ENCODE peak calls at places on chromosomes 7 and 10, in six cellular contexts. X, M, U, G, E and Q are unnamed samples.

GRCh38 chr10:130127612-130128607 is 8.3 kb upstream of the GLRX3 start:
- DNase-seq in E (peak), G (peak), M (peak), X (peak), U (peak), Q (peak)

GRCh38 chr10:97406064-97406463 is 4.9 kb upstream of the RRP12 start:
- DNase-seq in U (no peak), G (no peak), X (no peak), E (no peak), M (no peak), Q (no peak)

GRCh38 chr10:13945760-13946460 is 359.1 kb downstream of the PRPF18 start:
- DNase-seq in X (peak), G (no peak), M (no peak), E (no peak), U (no peak), Q (peak)

GRCh38 chr10:85280014-85280413 is 951.6 kb downstream of the CCSER2 start:
- DNase-seq in E (no peak), X (no peak), G (no peak), M (no peak), U (no peak), Q (no peak)

GRCh38 chr10:28986856-28987255 is 302.0 kb upstream of the LYZL1 start:
- DNase-seq in M (no peak), U (no peak), X (no peak), G (no peak), E (no peak), Q (no peak)

GRCh38 chr7:126856691-126857291 is 395.9 kb downstream of the GRM8 start:
- DNase-seq in U (no peak), E (peak), X (no peak), M (peak), G (peak), Q (no peak)

GRCh38 chr10:75770634-75771081 is 339.2 kb downstream of the LRMDA start:
- DNase-seq in E (no peak), M (peak), X (no peak), G (no peak), U (no peak), Q (no peak)

GRCh38 chr7:29464693-29465092 is 98.9 kb upstream of the PRR15 start:
- DNase-seq in X (no peak), G (no peak), E (no peak), U (no peak), M (no peak), Q (no peak)

GRCh38 chr10:4677296-4678021 is 148.5 kb upstream of the AKR1E2 start:
- DNase-seq in M (peak), U (no peak), E (peak), G (no peak), X (peak), Q (peak)

GRCh38 chr10:7218974-7219373 is 191.9 kb downstream of the SFMBT2 start:
- DNase-seq in M (peak), X (peak), G (no peak), E (no peak), U (no peak), Q (peak)

GRCh38 chr10:43308986-43309385 is 42.1 kb upstream of the RASGEF1A start:
- DNase-seq in X (no peak), G (no peak), M (peak), U (no peak), E (no peak), Q (no peak)

GRCh38 chr10:45378866-45379265 is 4.8 kb downstream of the ALOX5 start:
- DNase-seq in U (no peak), E (no peak), X (no peak), G (no peak), M (no peak), Q (no peak)

GRCh38 chr7:80078159-80078731 is 56.4 kb upstream of the GNAI1 start:
- DNase-seq in M (peak), U (no peak), E (peak), X (peak), G (no peak), Q (peak)

GRCh38 chr10:80536361-80536835 is 1.3 kb upstream of the SH2D4B start:
- DNase-seq in E (no peak), U (no peak), G (no peak), X (no peak), M (no peak), Q (no peak)

GRCh38 chr7:29424295-29424983 is 139.2 kb upstream of the PRR15 start:
- DNase-seq in E (no peak), U (no peak), M (no peak), X (no peak), G (peak), Q (no peak)

GRCh38 chr7:141731476-141732149 is 6.5 kb upstream of the SSBP1 start:
- DNase-seq in E (no peak), X (no peak), M (no peak), U (no peak), G (no peak), Q (no peak)

GRCh38 chr7:155170331-155170730 is 100.2 kb downstream of the HTR5A start:
- DNase-seq in X (no peak), U (no peak), M (no peak), G (no peak), E (no peak), Q (no peak)

GRCh38 chr10:28627102-28627501 is 50.2 kb upstream of the BAMBI start:
- DNase-seq in U (no peak), E (no peak), G (no peak), X (no peak), M (no peak), Q (peak)

GRCh38 chr10:45253183-45253914 is 62.1 kb downstream of the OR13A1 start:
- DNase-seq in G (peak), X (no peak), M (no peak), E (no peak), U (no peak), Q (no peak)

GRCh38 chr7:140017034-140017433 is 45.7 kb downstream of the PARP12 start:
- DNase-seq in E (no peak), X (no peak), M (no peak), G (no peak), U (no peak), Q (no peak)

GRCh38 chr7:2527505-2528464 is 8.2 kb downstream of the LFNG start:
- DNase-seq in M (peak), E (peak), G (no peak), X (peak), U (no peak), Q (peak)

GRCh38 chr7:143130541-143130940 is 1.3 kb upstream of the PIP start:
- DNase-seq in G (no peak), X (no peak), E (no peak), U (no peak), M (no peak), Q (no peak)

GRCh38 chr7:26645126-26645525 is 219.3 kb downstream of the SKAP2 start:
- DNase-seq in E (no peak), U (no peak), M (no peak), X (no peak), G (no peak), Q (no peak)

GRCh38 chr10:117550042-117550441 is 7.5 kb downstream of the EMX2 start:
- DNase-seq in G (no peak), X (no peak), M (no peak), U (no peak), E (no peak), Q (no peak)

GRCh38 chr10:117552759-117553158 is 10.2 kb downstream of the EMX2 start:
- DNase-seq in U (no peak), M (peak), E (no peak), G (no peak), X (no peak), Q (no peak)

GRCh38 chr10:117550599-117551321 is 8.2 kb downstream of the EMX2 start:
- DNase-seq in E (no peak), M (no peak), X (no peak), U (no peak), G (no peak), Q (no peak)

GRCh38 chr10:117552156-117552620 is 9.6 kb downstream of the EMX2 start:
- DNase-seq in E (no peak), U (no peak), M (peak), X (no peak), G (no peak), Q (no peak)

DNA sequence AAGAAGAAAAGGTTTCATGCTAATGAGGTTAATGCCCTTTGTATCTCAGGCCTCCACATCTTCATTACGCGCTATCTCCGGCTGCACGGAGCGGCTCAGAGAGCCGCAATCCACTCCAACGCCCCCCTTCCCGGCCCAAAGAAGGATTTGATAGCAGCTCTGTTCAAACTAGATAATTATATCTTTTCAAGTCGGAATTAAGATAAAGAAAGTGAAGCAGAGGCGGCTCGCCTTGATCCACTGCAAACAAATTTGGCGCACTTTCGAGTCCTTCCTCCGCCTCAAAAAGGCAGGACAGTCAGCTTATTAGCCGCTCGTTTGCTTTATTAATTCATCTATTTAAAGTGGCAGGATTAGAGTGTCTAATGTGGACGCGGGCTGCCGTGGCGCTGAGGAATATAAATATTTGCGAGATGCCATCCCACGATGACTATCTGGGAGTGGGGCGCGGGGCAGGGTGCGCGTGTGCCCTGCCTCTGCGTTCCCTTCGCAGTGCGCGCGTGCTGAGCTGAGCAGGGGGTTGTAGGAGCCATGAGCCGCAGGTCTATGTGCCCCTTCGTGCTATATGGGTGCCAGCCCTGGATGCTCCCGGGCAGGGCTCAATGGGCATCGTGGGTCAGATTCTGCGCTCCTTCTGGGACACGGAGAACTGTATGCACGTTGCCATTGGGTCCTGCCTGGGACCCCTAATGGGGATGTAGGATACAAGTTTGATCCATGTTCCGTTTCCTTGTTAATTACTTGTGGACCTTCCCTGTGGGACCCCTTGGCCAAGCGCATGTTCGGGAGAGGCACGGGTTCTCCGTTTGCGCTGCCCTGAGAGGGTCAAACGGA is 9.0 kb downstream of the EMX2 start:
- DNase-seq in X (no peak), G (no peak), M (no peak), U (no peak), E (no peak), Q (no peak)
- H3K4me3 ChIP-seq in X (no peak), G (no peak), M (peak), U (no peak), E (no peak), Q (peak)

GRCh38 chr7:123154231-123154860 is 45.4 kb downstream of the SLC13A1 start:
- DNase-seq in E (peak), G (peak), X (peak), M (peak), U (peak), Q (peak)
- H2AFZ ChIP-seq in E (no peak), G (no peak), X (no peak), M (no peak), U (no peak), Q (no peak)

GRCh38 chr10:104260775-104261115 is 6.1 kb downstream of the GSTO1 start:
- DNase-seq in U (no peak), G (peak), X (peak), E (peak), M (peak), Q (peak)
- H3K4me3 ChIP-seq in U (no peak), G (no peak), X (no peak), E (no peak), M (peak), Q (peak)

GRCh38 chr7:49333180-49333881 is 409.0 kb downstream of the CDC14C start:
- DNase-seq in E (no peak), M (no peak), U (no peak), X (no peak), G (no peak), Q (no peak)
- H2AFZ ChIP-seq in E (no peak), M (no peak), U (no peak), X (no peak), G (no peak), Q (no peak)

GRCh38 chr10:124649209-124649608 is 95.0 kb downstream of the FAM53B start:
- DNase-seq in U (peak), G (no peak), M (peak), E (no peak), X (no peak), Q (no peak)
- H3K4me3 ChIP-seq in U (no peak), G (no peak), M (no peak), E (no peak), X (no peak), Q (no peak)

GRCh38 chr7:73730485-73730884 is 8.1 kb downstream of the ABHD11 start:
- DNase-seq in E (no peak), X (no peak), M (no peak), U (no peak), G (no peak), Q (no peak)
- H2AFZ ChIP-seq in E (no peak), X (no peak), M (no peak), U (no peak), G (no peak), Q (no peak)

DNA sequence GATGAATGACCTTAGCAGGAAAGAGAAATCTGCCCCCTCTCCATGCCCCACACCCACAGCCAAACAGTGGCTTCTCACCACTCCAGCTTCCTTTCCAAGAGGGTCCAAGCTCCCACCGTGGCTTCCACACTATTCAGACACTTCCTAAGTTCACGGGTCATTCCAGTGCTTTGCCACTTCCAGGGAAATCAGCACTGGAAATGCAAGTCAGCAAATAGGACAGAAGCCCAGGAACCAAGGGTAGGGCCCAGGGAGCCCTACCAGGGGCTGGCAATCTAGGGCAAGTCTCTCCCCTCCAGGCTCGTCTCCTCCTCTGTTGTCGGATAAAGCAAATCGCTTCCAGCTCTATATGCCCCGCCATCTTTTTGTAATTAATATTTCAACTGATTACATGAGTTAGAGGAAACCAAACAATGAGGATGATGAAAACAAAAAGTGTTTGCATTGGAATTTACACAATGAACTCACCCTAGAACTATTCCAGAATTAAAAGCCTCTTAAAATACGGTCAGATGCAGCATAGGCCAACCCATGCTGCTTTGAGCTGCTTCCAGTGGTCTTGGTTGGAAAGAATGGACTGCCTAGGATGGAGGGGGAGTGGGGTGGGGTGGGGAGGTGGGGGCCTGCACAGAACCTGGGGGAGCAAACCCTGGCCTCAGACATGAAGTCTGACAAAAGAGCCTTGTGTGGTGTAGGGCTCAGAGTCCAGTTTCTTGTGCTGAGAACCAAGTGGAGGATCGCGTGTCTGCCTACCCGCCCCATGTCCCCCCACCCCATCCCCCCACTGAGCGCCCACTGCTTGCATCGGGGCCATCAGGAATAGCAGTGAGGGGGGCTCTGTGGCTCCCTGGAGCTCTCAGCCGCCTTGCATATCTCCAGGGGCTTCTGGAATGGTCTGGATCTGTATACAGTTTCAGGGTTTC is 74.6 kb upstream of the CPXM2 start:
- DNase-seq in G (no peak), U (no peak), M (peak), X (no peak), E (no peak), Q (no peak)
- H3K4me3 ChIP-seq in G (no peak), U (no peak), M (no peak), X (no peak), E (no peak), Q (no peak)

GRCh38 chr7:157481389-157481788 is 144.6 kb downstream of the DNAJB6 start:
- DNase-seq in E (no peak), U (no peak), X (no peak), M (no peak), G (no peak), Q (no peak)

GRCh38 chr7:157479326-157479725 is 142.5 kb downstream of the DNAJB6 start:
- DNase-seq in X (no peak), M (no peak), U (no peak), G (no peak), E (no peak), Q (no peak)

GRCh38 chr7:157482517-157483120 is 145.8 kb downstream of the DNAJB6 start:
- DNase-seq in U (no peak), X (no peak), E (no peak), M (no peak), G (no peak), Q (no peak)

GRCh38 chr7:157482011-157482410 is 145.2 kb downstream of the DNAJB6 start:
- DNase-seq in U (no peak), M (no peak), G (no peak), X (no peak), E (no peak), Q (no peak)

GRCh38 chr7:157480651-157481050 is 143.8 kb downstream of the DNAJB6 start:
- DNase-seq in G (no peak), M (no peak), E (no peak), U (no peak), X (no peak), Q (no peak)
- H2AFZ ChIP-seq in G (no peak), M (no peak), E (no peak), U (no peak), X (no peak), Q (no peak)

GRCh38 chr10:124070666-124071065 is 22.7 kb downstream of the CHST15 start:
- DNase-seq in G (no peak), M (no peak), U (no peak), X (no peak), E (no peak), Q (no peak)

GRCh38 chr10:124073642-124074377 is 19.6 kb downstream of the CHST15 start:
- DNase-seq in X (no peak), U (no peak), M (no peak), G (no peak), E (no peak), Q (no peak)

GRCh38 chr10:124072541-124072940 is 20.9 kb downstream of the CHST15 start:
- DNase-seq in U (no peak), M (no peak), G (no peak), X (no peak), E (no peak), Q (no peak)

GRCh38 chr10:124071141-124071540 is 22.3 kb downstream of the CHST15 start:
- DNase-seq in E (no peak), U (no peak), X (no peak), M (no peak), G (no peak), Q (no peak)

DNA sequence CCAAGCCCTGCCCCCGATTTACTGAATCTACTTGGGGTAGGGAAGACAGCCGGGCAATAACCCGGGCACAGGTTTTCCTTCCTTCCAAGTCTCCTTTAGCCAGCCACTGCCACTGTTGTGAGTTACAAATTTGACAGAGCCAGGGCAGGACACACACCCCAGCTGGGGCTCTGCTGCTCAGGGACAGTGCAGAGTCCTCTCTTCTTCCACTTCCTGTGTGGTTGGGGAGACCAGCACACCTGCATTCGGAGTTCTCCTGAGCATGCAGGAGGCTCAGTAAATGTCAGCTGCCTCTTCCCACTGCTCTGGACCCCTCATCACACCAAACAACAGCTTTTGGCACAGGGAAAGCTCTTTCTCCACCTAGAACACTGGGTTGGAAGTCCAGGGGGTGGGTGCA is 21.3 kb downstream of the CHST15 start:
- DNase-seq in U (no peak), E (no peak), X (no peak), M (no peak), G (no peak), Q (no peak)
- H3K4me3 ChIP-seq in U (no peak), E (no peak), X (no peak), M (no peak), G (no peak), Q (no peak)

DNA sequence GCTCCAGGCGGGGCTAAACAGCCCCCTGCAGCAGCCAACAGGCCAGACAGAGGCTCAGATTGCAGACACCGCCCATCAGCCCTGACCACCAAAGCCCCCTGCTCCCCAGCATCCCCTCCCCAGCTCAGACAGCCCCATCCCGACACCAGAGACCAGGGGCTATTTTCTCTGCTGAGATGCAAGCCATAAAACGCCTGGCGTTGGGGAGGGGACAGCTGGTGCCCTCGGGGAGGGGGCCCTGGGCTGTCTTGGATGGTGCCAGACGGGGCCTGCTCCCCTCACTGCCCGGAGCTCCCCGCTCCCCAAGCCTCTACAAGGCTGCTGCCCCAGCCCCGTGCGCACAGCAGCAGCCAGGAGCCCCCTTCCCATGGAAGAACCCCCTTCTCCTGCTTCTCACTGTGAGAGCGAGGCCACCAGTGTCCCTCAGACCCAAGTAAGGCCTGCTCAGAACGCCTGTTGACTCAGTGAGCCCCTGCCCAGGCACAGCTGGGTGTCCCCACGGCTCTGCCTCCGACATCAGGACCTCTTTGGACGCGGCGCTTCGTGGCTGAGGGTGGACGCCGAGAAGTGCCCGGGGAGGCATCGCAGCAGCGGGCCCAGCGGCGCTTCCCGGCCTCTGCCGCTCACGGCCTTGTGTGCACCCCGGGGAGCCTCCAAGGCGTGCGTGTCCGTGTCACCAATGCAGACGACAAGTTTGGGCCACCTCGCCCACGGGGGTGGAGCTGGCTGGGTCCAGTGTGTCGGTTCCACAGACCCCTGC is 32.0 kb downstream of the GET4 start:
- DNase-seq in U (no peak), G (no peak), X (no peak), M (no peak), E (no peak), Q (no peak)
- H2AFZ ChIP-seq in U (no peak), G (no peak), X (peak), M (no peak), E (no peak), Q (peak)